ENCODE peak calls at places on chromosomes 13 and 19, in five cellular contexts. V, Z, E, R and P are unnamed samples.

GRCh38 chr19:45553464-45553863 is 31.1 kb downstream of the OPA3 start:
- DNase-seq in V (peak; percentile 81), R (no peak), Z (no peak), E (no peak), P (peak; percentile 69)

GRCh38 chr13:31864307-31864706 is 125.0 kb downstream of the RXFP2 start:
- DNase-seq in E (no peak), R (no peak), Z (no peak), V (no peak), P (no peak)

GRCh38 chr19:5002143-5002542 is 33.2 kb downstream of the KDM4B start:
- DNase-seq in Z (no peak), R (no peak), V (no peak), E (no peak), P (no peak)

GRCh38 chr19:5785423-5785822 is 877 bp upstream of the PRR22 start:
- DNase-seq in R (no peak), Z (no peak), V (no peak), E (no peak), P (no peak)

GRCh38 chr13:20037908-20038307 is 79.4 kb downstream of the ZMYM2 start:
- DNase-seq in R (no peak), E (no peak), Z (no peak), V (no peak), P (no peak)

GRCh38 chr13:78593652-78594494 is 9.5 kb downstream of the POU4F1 start:
- DNase-seq in Z (peak; percentile 47), E (no peak), R (peak; percentile 56), V (no peak), P (no peak)

GRCh38 chr19:34505321-34506025 is 23.9 kb downstream of the WTIP start:
- DNase-seq in V (no peak), Z (no peak), E (no peak), R (no peak), P (no peak)

GRCh38 chr13:21672811-21673591 is 2.1 kb downstream of the FGF9 start:
- DNase-seq in R (peak; percentile 5), Z (no peak), E (no peak), V (peak; percentile 26), P (peak; percentile 31)

GRCh38 chr13:67023088-67023893 is 206.8 kb downstream of the PCDH9 start:
- DNase-seq in E (no peak), V (no peak), Z (peak; percentile 36), R (peak; percentile 11), P (no peak)

GRCh38 chr19:48635263-48635965 is 1.8 kb downstream of the DBP start:
- DNase-seq in E (peak; percentile 57), Z (peak; percentile 22), V (peak; percentile 80), R (peak; percentile 58), P (peak; percentile 80)

GRCh38 chr19:8821748-8822241 is 10.3 kb downstream of the ZNF558 start:
- DNase-seq in R (no peak), Z (no peak), V (no peak), E (no peak), P (no peak)

GRCh38 chr19:49590971-49591730 is at the start of gene PRR12:
- DNase-seq in R (peak; percentile 73), E (peak; percentile 70), V (peak; percentile 69), Z (peak; percentile 54), P (peak; percentile 65)

GRCh38 chr13:33678906-33679657 is 138.9 kb upstream of the RFC3 start:
- DNase-seq in R (no peak), Z (no peak), E (peak; percentile 16), V (peak; percentile 39), P (peak; percentile 45)

GRCh38 chr13:63190219-63190618 is 1774.6 kb upstream of the PCDH20 start:
- DNase-seq in R (no peak), E (no peak), Z (peak; percentile 48), V (no peak), P (no peak)

GRCh38 chr13:95140502-95140901 is 160.7 kb downstream of the ABCC4 start:
- DNase-seq in Z (no peak), E (no peak), V (no peak), R (no peak), P (no peak)

GRCh38 chr13:95438297-95438696 is 114.2 kb upstream of the CLDN10 start:
- DNase-seq in E (no peak), R (no peak), Z (no peak), V (no peak), P (no peak)

GRCh38 chr13:59461411-59461810 is 702.3 kb downstream of the DIAPH3 start:
- DNase-seq in Z (no peak), E (no peak), R (no peak), V (no peak), P (no peak)

GRCh38 chr13:33838567-33839131 is 20.7 kb downstream of the RFC3 start:
- DNase-seq in Z (no peak), E (no peak), R (no peak), V (no peak), P (no peak)

GRCh38 chr19:3287814-3288213 is 63.4 kb downstream of the CELF5 start:
- DNase-seq in E (no peak), R (no peak), Z (no peak), V (no peak), P (no peak)

GRCh38 chr19:30132312-30133075 is 190.5 kb downstream of the URI1 start:
- DNase-seq in V (no peak), E (no peak), Z (no peak), R (peak; percentile 38), P (no peak)

GRCh38 chr13:35649162-35649561 is 172.7 kb upstream of the MAB21L1 start:
- DNase-seq in R (no peak), E (no peak), Z (no peak), V (no peak), P (no peak)

GRCh38 chr19:6098574-6098973 is 11.7 kb downstream of the RFX2 start:
- DNase-seq in R (no peak), E (no peak), Z (no peak), V (no peak), P (no peak)

GRCh38 chr19:51681286-51681956 is 11.7 kb upstream of the SPACA6 start:
- DNase-seq in R (no peak), Z (no peak), E (no peak), V (no peak), P (no peak)

GRCh38 chr13:101109005-101109404 is 307.3 kb downstream of the NALCN start:
- DNase-seq in R (no peak), V (no peak), Z (no peak), E (no peak), P (no peak)

GRCh38 chr19:15810335-15810734 is 5.1 kb downstream of the OR10H1 start:
- DNase-seq in R (no peak), Z (no peak), E (no peak), V (peak; percentile 43), P (peak; percentile 35)

GRCh38 chr13:21075303-21076264 is 14.2 kb upstream of the LATS2 start:
- DNase-seq in Z (no peak), E (peak; percentile 18), V (peak; percentile 22), R (no peak), P (no peak)

GRCh38 chr19:42253245-42254082 is 1.5 kb downstream of the ERF start:
- DNase-seq in R (peak; percentile 73), Z (no peak), E (peak; percentile 49), V (peak; percentile 74), P (peak; percentile 78)

GRCh38 chr13:21435710-21436151 is 23.4 kb downstream of the ZDHHC20 start:
- DNase-seq in V (peak; percentile 39), E (peak; percentile 10), R (no peak), Z (no peak), P (peak; percentile 64)

GRCh38 chr19:54156953-54157352 is 2.6 kb downstream of the LENG1 start:
- DNase-seq in E (no peak), R (no peak), V (no peak), Z (no peak), P (no peak)

GRCh38 chr19:3375221-3376088 is 9.1 kb downstream of the NFIC start:
- DNase-seq in Z (no peak), E (no peak), R (no peak), V (peak; percentile 45), P (peak; percentile 57)

GRCh38 chr13:80649274-80649673 is 308.3 kb upstream of the SPRY2 start:
- DNase-seq in R (no peak), E (no peak), V (no peak), Z (no peak), P (no peak)